ENCODE peak calls at places on chromosome 11, in five cellular contexts. D is KBM-7, N is cardiac muscle cell, R is skeletal muscle cell, Y is nucleus accumbens. J is an unnamed sample.

GRCh38 chr11:75652936-75653335 is 15.9 kb downstream of the MAP6 start:
- DNase-seq in Y (no peak), R (no peak), D (no peak), N (no peak), J (no peak)

GRCh38 chr11:13831707-13832106 is 130.8 kb upstream of the SPON1 start:
- DNase-seq in D (no peak), R (no peak), N (no peak), Y (no peak), J (no peak)

GRCh38 chr11:45148276-45148675 is 1.8 kb downstream of the PRDM11 start:
- DNase-seq in D (no peak), N (no peak), R (no peak), Y (no peak), J (peak; percentile 0)

GRCh38 chr11:121099885-121100284 is 1.2 kb upstream of the TECTA start:
- DNase-seq in R (no peak), N (no peak), D (no peak), Y (no peak), J (no peak)

GRCh38 chr11:103731681-103732080 is 304.8 kb upstream of the DDI1 start:
- DNase-seq in Y (no peak), N (no peak), R (no peak), D (no peak), J (no peak)

GRCh38 chr11:74055938-74056337 is 47.1 kb upstream of the UCP3 start:
- DNase-seq in D (no peak), N (peak; percentile 29), R (peak; percentile 36), Y (no peak), J (no peak)

GRCh38 chr11:94519478-94520084 is 7.3 kb downstream of the C11orf97 start:
- DNase-seq in R (no peak), D (peak; percentile 42), N (peak; percentile 51), Y (no peak), J (no peak)

GRCh38 chr11:134643115-134643514 is 231.1 kb upstream of the B3GAT1 start:
- DNase-seq in R (no peak), N (no peak), Y (no peak), D (no peak), J (no peak)

GRCh38 chr11:110738641-110739040 is 26.4 kb upstream of the ARHGAP20 start:
- DNase-seq in D (no peak), N (no peak), R (no peak), Y (no peak), J (no peak)

J was measured in dorsolateral prefrontal cortex.